ENCODE peak calls at places on chromosomes 4 and X, in seven cellular contexts. B is A673, Q is DND-41, Z is AG09309, R is tibial artery, U is GM12878, I is BJ. M is an unnamed sample.

GRCh38 chrX:147917700-147918694 is 6.3 kb downstream of the FMR1 start:
- DNase-seq in B (peak), Q (peak), Z (no peak), R (no peak), U (peak), I (no peak), M (no peak)

GRCh38 chrX:148043456-148043855 is 62.3 kb downstream of the FMR1NB start:
- DNase-seq in B (no peak), Q (no peak), Z (no peak), R (no peak), U (no peak), I (no peak), M (no peak)

GRCh38 chr4:62394751-62395150 is 1194.6 kb downstream of the ADGRL3 start:
- DNase-seq in B (no peak), Q (no peak), Z (no peak), R (no peak), U (no peak), I (no peak), M (no peak)

GRCh38 chr4:170386511-170386910 is 296.8 kb upstream of the AADAT start:
- DNase-seq in B (no peak), Q (no peak), Z (no peak), R (no peak), U (no peak), I (no peak), M (no peak)

GRCh38 chr4:26141916-26142638 is 178.7 kb upstream of the RBPJ start:
- DNase-seq in B (no peak), Q (no peak), Z (no peak), R (peak), U (no peak), I (no peak), M (no peak)

GRCh38 chr4:7646384-7647061 is 211.8 kb upstream of the PSAPL1 start:
- DNase-seq in B (no peak), Q (no peak), Z (no peak), R (no peak), U (no peak), I (no peak), M (no peak)

GRCh38 chr4:47075919-47076318 is 44.6 kb downstream of the GABRB1 start:
- DNase-seq in B (no peak), Q (no peak), Z (no peak), R (no peak), U (no peak), I (no peak), M (no peak)

GRCh38 chr4:137621056-137621455 is 88.8 kb upstream of the PCDH18 start:
- DNase-seq in B (no peak), Q (no peak), Z (no peak), R (no peak), U (no peak), I (no peak), M (no peak)

GRCh38 chr4:71553605-71554004 is 214.8 kb downstream of the SLC4A4 start:
- DNase-seq in B (peak), Q (no peak), Z (peak), R (no peak), U (no peak), I (no peak), M (no peak)

GRCh38 chr4:10093801-10094552 is 22.6 kb downstream of the WDR1 start:
- DNase-seq in B (no peak), Q (peak), Z (peak), R (no peak), U (no peak), I (peak), M (no peak)

GRCh38 chrX:13463608-13464007 is 105.8 kb upstream of the EGFL6 start:
- DNase-seq in B (peak), Q (peak), Z (peak), R (peak), U (no peak), I (peak), M (peak)

GRCh38 chr4:158630893-158631292 is 40.8 kb downstream of the C4orf46 start:
- DNase-seq in B (peak), Q (no peak), Z (peak), R (no peak), U (no peak), I (no peak), M (no peak)

GRCh38 chrX:119201570-119201969 is 34.5 kb upstream of the PGRMC1 start:
- DNase-seq in B (no peak), Q (no peak), Z (no peak), R (no peak), U (no peak), I (no peak), M (no peak)

GRCh38 chr4:39476181-39476873 is 17.5 kb downstream of the LIAS start:
- DNase-seq in B (no peak), Q (no peak), Z (no peak), R (no peak), U (no peak), I (no peak), M (no peak)

GRCh38 chr4:677431-678293 is 3.3 kb downstream of the MYL5 start:
- DNase-seq in B (no peak), Q (no peak), Z (no peak), R (no peak), U (no peak), I (no peak), M (no peak)

GRCh38 chr4:40915318-40916217 is 165.8 kb downstream of the NSUN7 start:
- DNase-seq in B (peak), Q (no peak), Z (no peak), R (no peak), U (no peak), I (no peak), M (no peak)

GRCh38 chr4:151604238-151604637 is 156.6 kb downstream of the GATB start:
- DNase-seq in B (peak), Q (no peak), Z (no peak), R (no peak), U (no peak), I (no peak), M (peak)

GRCh38 chr4:142563682-142564291 is 282.3 kb downstream of the INPP4B start:
- DNase-seq in B (no peak), Q (no peak), Z (no peak), R (no peak), U (peak), I (no peak), M (no peak)

GRCh38 chr4:74334636-74335035 is 26.4 kb downstream of the EPGN start:
- DNase-seq in B (no peak), Q (no peak), Z (no peak), R (no peak), U (no peak), I (no peak), M (no peak)

GRCh38 chr4:99436462-99436861 is 1.3 kb upstream of the ADH7 start:
- DNase-seq in B (no peak), Q (no peak), Z (no peak), R (no peak), U (no peak), I (no peak), M (no peak)

GRCh38 chr4:158869761-158870160 is 100.9 kb downstream of the FNIP2 start:
- DNase-seq in B (no peak), Q (no peak), Z (no peak), R (no peak), U (no peak), I (no peak), M (no peak)

GRCh38 chr4:181745933-181746627 is 497.1 kb upstream of the TENM3 start:
- DNase-seq in B (no peak), Q (no peak), Z (no peak), R (no peak), U (no peak), I (no peak), M (no peak)

GRCh38 chrX:72308566-72309296 is 3.0 kb upstream of the CITED1 start:
- DNase-seq in B (peak), Q (no peak), Z (no peak), R (peak), U (no peak), I (no peak), M (no peak)

GRCh38 chr4:79913581-79913980 is 159.4 kb downstream of the ANTXR2 start:
- DNase-seq in B (no peak), Q (no peak), Z (peak), R (no peak), U (no peak), I (no peak), M (no peak)

GRCh38 chr4:102345795-102346100 is 466 bp upstream of the SLC39A8 start:
- DNase-seq in B (no peak), Q (no peak), Z (no peak), R (no peak), U (no peak), I (no peak), M (no peak)

GRCh38 chr4:102344955-102345794 is at the start of gene SLC39A8:
- DNase-seq in B (peak), Q (peak), Z (peak), R (peak), U (peak), I (no peak), M (peak)

GRCh38 chr4:102342404-102343074 is 2.7 kb downstream of the SLC39A8 start:
- DNase-seq in B (no peak), Q (no peak), Z (no peak), R (no peak), U (no peak), I (no peak), M (no peak)

GRCh38 chr4:102343964-102344519 is 1.2 kb downstream of the SLC39A8 start:
- DNase-seq in B (peak), Q (no peak), Z (no peak), R (no peak), U (peak), I (no peak), M (no peak)

GRCh38 chr4:102344520-102344954 is 745 bp downstream of the SLC39A8 start:
- DNase-seq in B (peak), Q (peak), Z (no peak), R (peak), U (no peak), I (no peak), M (no peak)
- TF ChIP-seq CTCF in B (no peak), Q (no peak), Z (no peak), R (no peak), U (no peak), I (no peak), M (no peak)

DNA sequence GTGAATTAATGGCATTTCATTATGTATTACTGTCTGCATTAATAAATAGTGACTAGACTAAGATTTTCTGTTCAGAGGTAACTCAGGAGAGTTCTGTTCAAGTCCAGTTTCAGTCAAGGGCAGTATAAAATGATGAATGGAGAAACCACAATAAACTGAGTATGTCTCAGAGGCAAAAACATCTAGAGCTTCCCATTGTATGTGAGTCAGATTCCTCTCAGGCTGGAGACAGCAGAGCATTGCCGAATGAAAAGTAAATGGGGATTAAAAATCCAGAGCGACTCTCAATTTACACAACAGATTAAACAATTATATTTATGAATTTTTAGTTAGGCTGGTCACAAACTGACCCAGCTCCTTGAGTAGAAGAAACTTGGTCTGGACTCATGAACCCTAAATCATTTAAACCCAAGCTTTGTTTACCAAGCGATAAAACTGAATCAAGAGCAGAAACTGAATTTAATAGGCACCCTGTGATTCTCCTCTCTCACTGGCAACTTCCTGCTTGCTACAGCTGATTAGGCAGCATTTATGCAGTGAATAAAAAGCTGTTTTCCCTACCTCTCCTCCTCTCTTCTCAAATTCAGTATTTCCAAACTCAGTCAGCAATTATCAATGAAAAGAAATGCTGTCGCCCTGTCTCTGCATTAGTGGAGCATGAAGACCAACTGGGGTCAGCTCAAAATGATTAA is 567.9 kb downstream of the PDHA2 start:
- DNase-seq in B (peak), Q (no peak), Z (no peak), R (no peak), U (no peak), I (no peak), M (no peak)
- H3K4me3 ChIP-seq in B (no peak), Q (no peak), Z (no peak), R (no peak), U (no peak), I (no peak), M (no peak)

GRCh38 chrX:107721318-107721717 is 54.3 kb downstream of the TSC22D3 start:
- DNase-seq in B (no peak), Q (no peak), Z (no peak), R (peak), U (no peak), I (no peak), M (no peak)
- TF ChIP-seq CTCF in B (no peak), Q (no peak), Z (no peak), R (no peak), U (no peak), I (no peak), M (no peak)

GRCh38 chrX:132957211-132958085 is 981 bp downstream of the HS6ST2 start:
- DNase-seq in B (peak), Q (peak), Z (no peak), R (no peak), U (no peak), I (no peak), M (no peak)
- H3K4me3 ChIP-seq in B (peak), Q (peak), Z (no peak), R (peak), U (no peak), I (no peak), M (no peak)

GRCh38 chrX:46757593-46757992 is 1.3 kb downstream of the SLC9A7 start:
- DNase-seq in B (no peak), Q (no peak), Z (no peak), R (no peak), U (no peak), I (no peak), M (no peak)

GRCh38 chrX:46758163-46758955 is 559 bp downstream of the SLC9A7 start:
- DNase-seq in B (no peak), Q (no peak), Z (no peak), R (no peak), U (no peak), I (no peak), M (no peak)

GRCh38 chrX:46758956-46759644 is at the start of gene SLC9A7:
- DNase-seq in B (peak), Q (peak), Z (no peak), R (peak), U (peak), I (no peak), M (no peak)

GRCh38 chrX:46759645-46759974 is 692 bp upstream of the SLC9A7 start:
- DNase-seq in B (peak), Q (no peak), Z (no peak), R (no peak), U (no peak), I (no peak), M (no peak)

GRCh38 chrX:46762963-46763362 is 4.0 kb upstream of the SLC9A7 start:
- DNase-seq in B (no peak), Q (no peak), Z (no peak), R (no peak), U (no peak), I (no peak), M (no peak)
- TF ChIP-seq CTCF in B (no peak), Q (no peak), Z (no peak), R (no peak), U (no peak), I (no peak), M (no peak)

DNA sequence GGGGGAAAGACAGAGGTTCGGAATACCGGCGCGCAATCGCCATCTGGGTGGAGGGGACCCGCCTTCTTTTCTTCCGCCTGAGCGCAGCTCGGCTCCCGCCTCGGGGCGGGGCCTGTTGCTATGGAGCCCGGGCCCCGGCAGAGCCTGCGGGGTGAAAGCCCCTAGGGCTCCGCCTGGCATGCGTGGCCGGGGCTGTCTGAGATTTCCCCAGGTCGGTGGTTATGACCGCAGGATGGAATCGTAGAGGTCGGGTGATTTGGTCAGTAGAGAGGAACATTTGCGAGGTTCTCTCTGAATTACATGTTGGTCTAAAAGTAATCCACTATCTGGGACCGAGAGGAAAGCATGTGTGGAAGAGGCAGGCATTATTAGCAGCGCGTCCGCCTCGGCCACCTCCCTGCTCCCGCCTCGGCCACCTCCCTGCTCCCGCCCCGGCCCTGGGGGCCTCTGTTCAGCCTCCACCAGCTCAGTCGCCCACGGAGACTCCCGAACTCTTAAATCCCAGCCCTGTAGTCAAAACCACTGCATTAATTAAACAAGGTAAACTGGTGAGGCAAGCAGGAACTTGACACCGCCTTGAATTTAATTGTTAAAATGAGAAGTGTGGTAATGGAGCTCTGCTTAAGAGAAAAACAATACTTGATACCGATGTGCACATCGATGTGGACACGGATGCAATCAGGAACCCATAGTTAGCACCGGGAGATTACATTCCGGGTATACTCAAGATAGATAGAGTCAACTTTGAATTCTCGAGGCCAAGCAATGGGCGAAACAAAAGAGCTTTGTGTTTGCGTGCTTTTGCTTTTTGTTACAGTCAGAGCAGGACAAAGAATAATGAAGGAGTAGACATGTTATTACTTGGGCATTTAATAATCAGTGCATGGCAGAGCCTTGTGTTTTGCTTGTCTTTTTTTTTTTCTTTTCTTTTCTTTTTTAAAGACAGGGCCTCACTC is 45.2 kb downstream of the TRIM2 start:
- DNase-seq in B (peak), Q (peak), Z (no peak), R (peak), U (peak), I (no peak), M (no peak)
- H3K4me3 ChIP-seq in B (peak), Q (peak), Z (peak), R (peak), U (peak), I (peak), M (peak)

GRCh38 chrX:38285649-38286048 is 41.7 kb downstream of the RPGR start:
- DNase-seq in B (no peak), Q (no peak), Z (no peak), R (no peak), U (no peak), I (no peak), M (no peak)

GRCh38 chrX:38277802-38278201 is 49.5 kb downstream of the RPGR start:
- DNase-seq in B (no peak), Q (no peak), Z (no peak), R (no peak), U (no peak), I (no peak), M (no peak)

GRCh38 chrX:38279188-38279587 is 48.1 kb downstream of the RPGR start:
- DNase-seq in B (no peak), Q (no peak), Z (no peak), R (no peak), U (no peak), I (no peak), M (no peak)

GRCh38 chrX:38278682-38279081 is 48.6 kb downstream of the RPGR start:
- DNase-seq in B (no peak), Q (no peak), Z (peak), R (no peak), U (no peak), I (no peak), M (no peak)

DNA sequence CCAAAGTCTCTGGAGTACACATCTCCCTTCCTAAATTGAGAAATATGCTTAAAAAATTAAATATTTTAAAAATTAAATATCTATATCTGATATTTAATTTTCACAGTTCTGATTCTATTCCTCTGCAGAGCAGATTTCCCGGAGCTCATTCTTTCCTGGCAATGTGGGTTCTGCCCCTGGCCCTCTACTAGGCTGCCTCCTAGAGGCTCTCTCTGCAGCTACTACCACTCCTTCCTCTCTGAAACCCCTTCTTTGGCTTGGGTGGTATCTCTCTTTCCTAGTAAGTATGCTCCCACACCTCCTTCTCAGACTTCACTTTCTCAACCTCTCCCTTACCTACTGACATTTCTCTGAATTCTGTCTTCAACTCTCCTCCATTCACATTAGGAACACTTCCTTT is 45.3 kb downstream of the RPGR start:
- DNase-seq in B (no peak), Q (no peak), Z (no peak), R (no peak), U (no peak), I (no peak), M (no peak)
- TF ChIP-seq CTCF in B (peak), Q (peak), Z (peak), R (no peak), U (peak), I (peak), M (peak)

GRCh38 chr4:153115322-153116100 is 88.7 kb upstream of the TRIM2 start:
- DNase-seq in B (peak), Q (peak), Z (peak), R (peak), U (peak), I (peak), M (peak)
- H3K4me3 ChIP-seq in B (no peak), Q (no peak), Z (peak), R (peak), U (peak), I (peak), M (peak)